ENCODE peak calls at places on chromosomes 2 and 18, in nine cellular contexts. One of them, this sample, is unnamed.

GRCh38 chr2:44212301-44212700 is 43.6 kb downstream of the PPM1B start:
- DNase-seq in mammary epithelial cell: no peak
- DNase-seq in psoas muscle: no peak
- DNase-seq in heart left ventricle: no peak
- DNase-seq in retinal pigment epithelial cell: no peak
- DNase-seq in transverse colon: no peak
- DNase-seq in heart right ventricle: no peak
- DNase-seq in epithelial cell of esophagus: no peak
- DNase-seq in NB4: no peak
- DNase-seq in this sample: no peak

GRCh38 chr18:54023471-54023870 is 201.0 kb downstream of the MBD2 start:
- DNase-seq in heart right ventricle: no peak
- DNase-seq in epithelial cell of esophagus: peak; percentile 98
- DNase-seq in psoas muscle: no peak
- DNase-seq in transverse colon: no peak
- DNase-seq in retinal pigment epithelial cell: no peak
- DNase-seq in NB4: no peak
- DNase-seq in heart left ventricle: no peak
- DNase-seq in mammary epithelial cell: peak; percentile 96
- DNase-seq in this sample: no peak

GRCh38 chr2:74221604-74222299 is 23.3 kb downstream of the MTHFD2 start:
- DNase-seq in heart right ventricle: no peak
- DNase-seq in NB4: no peak
- DNase-seq in mammary epithelial cell: no peak
- DNase-seq in epithelial cell of esophagus: no peak
- DNase-seq in heart left ventricle: no peak
- DNase-seq in transverse colon: no peak
- DNase-seq in psoas muscle: no peak
- DNase-seq in retinal pigment epithelial cell: no peak
- DNase-seq in this sample: no peak

GRCh38 chr18:36186461-36187137 is 698 bp upstream of the MOCOS start:
- DNase-seq in retinal pigment epithelial cell: no peak
- DNase-seq in mammary epithelial cell: peak; percentile 33
- DNase-seq in transverse colon: peak; percentile 71
- DNase-seq in psoas muscle: peak; percentile 66
- DNase-seq in NB4: no peak
- DNase-seq in heart right ventricle: peak; percentile 45
- DNase-seq in epithelial cell of esophagus: peak; percentile 24
- DNase-seq in heart left ventricle: peak; percentile 58
- DNase-seq in this sample: peak; percentile 72

GRCh38 chr2:47024046-47024445 is 108.4 kb upstream of the MCFD2 start:
- DNase-seq in NB4: peak; percentile 18
- DNase-seq in psoas muscle: peak; percentile 72
- DNase-seq in epithelial cell of esophagus: no peak
- DNase-seq in transverse colon: no peak
- DNase-seq in mammary epithelial cell: no peak
- DNase-seq in heart left ventricle: no peak
- DNase-seq in heart right ventricle: no peak
- DNase-seq in retinal pigment epithelial cell: no peak
- DNase-seq in this sample: no peak

GRCh38 chr2:63589148-63589972 is 597 bp downstream of the MDH1 start:
- DNase-seq in transverse colon: no peak
- DNase-seq in retinal pigment epithelial cell: no peak
- DNase-seq in epithelial cell of esophagus: no peak
- DNase-seq in heart right ventricle: no peak
- DNase-seq in mammary epithelial cell: no peak
- DNase-seq in NB4: peak; percentile 23
- DNase-seq in psoas muscle: no peak
- DNase-seq in heart left ventricle: no peak
- DNase-seq in this sample: no peak

GRCh38 chr18:35029770-35030169 is 11.4 kb upstream of the MAPRE2 start:
- DNase-seq in mammary epithelial cell: no peak
- DNase-seq in epithelial cell of esophagus: no peak
- DNase-seq in NB4: no peak
- DNase-seq in heart left ventricle: no peak
- DNase-seq in heart right ventricle: no peak
- DNase-seq in retinal pigment epithelial cell: no peak
- DNase-seq in psoas muscle: no peak
- DNase-seq in transverse colon: no peak
- DNase-seq in this sample: no peak

GRCh38 chr2:7730449-7730848 is 813.2 kb downstream of the RNF144A start:
- DNase-seq in heart left ventricle: no peak
- DNase-seq in transverse colon: no peak
- DNase-seq in epithelial cell of esophagus: no peak
- DNase-seq in heart right ventricle: no peak
- DNase-seq in mammary epithelial cell: no peak
- DNase-seq in NB4: no peak
- DNase-seq in psoas muscle: no peak
- DNase-seq in retinal pigment epithelial cell: no peak
- DNase-seq in this sample: no peak

GRCh38 chr2:3257166-3257565 is 120.5 kb downstream of the EIPR1 start:
- DNase-seq in heart right ventricle: no peak
- DNase-seq in mammary epithelial cell: no peak
- DNase-seq in epithelial cell of esophagus: peak; percentile 24
- DNase-seq in heart left ventricle: no peak
- DNase-seq in psoas muscle: no peak
- DNase-seq in NB4: no peak
- DNase-seq in transverse colon: no peak
- DNase-seq in retinal pigment epithelial cell: peak; percentile 56
- DNase-seq in this sample: no peak

GRCh38 chr2:143840601-143841000 is 679.3 kb downstream of the ZEB2 start:
- DNase-seq in heart right ventricle: no peak
- DNase-seq in heart left ventricle: no peak
- DNase-seq in transverse colon: no peak
- DNase-seq in retinal pigment epithelial cell: peak; percentile 9
- DNase-seq in NB4: no peak
- DNase-seq in psoas muscle: no peak
- DNase-seq in mammary epithelial cell: no peak
- DNase-seq in epithelial cell of esophagus: no peak
- DNase-seq in this sample: no peak

GRCh38 chr2:237500681-237501424 is 13.8 kb downstream of the MLPH start:
- DNase-seq in epithelial cell of esophagus: peak; percentile 78
- DNase-seq in heart right ventricle: no peak
- DNase-seq in retinal pigment epithelial cell: peak; percentile 73
- DNase-seq in transverse colon: no peak
- DNase-seq in mammary epithelial cell: peak; percentile 77
- DNase-seq in NB4: peak; percentile 87
- DNase-seq in heart left ventricle: no peak
- DNase-seq in psoas muscle: peak; percentile 56
- DNase-seq in this sample: no peak

GRCh38 chr2:207133862-207134519 is 31.8 kb downstream of the KLF7 start:
- DNase-seq in psoas muscle: peak; percentile 81
- DNase-seq in epithelial cell of esophagus: peak; percentile 56
- DNase-seq in mammary epithelial cell: no peak
- DNase-seq in transverse colon: peak; percentile 51
- DNase-seq in retinal pigment epithelial cell: peak; percentile 52
- DNase-seq in heart left ventricle: peak; percentile 91
- DNase-seq in NB4: peak; percentile 42
- DNase-seq in heart right ventricle: peak; percentile 56
- DNase-seq in this sample: peak; percentile 73

GRCh38 chr18:998976-999375 is 94.3 kb downstream of the ADCYAP1 start:
- DNase-seq in psoas muscle: no peak
- DNase-seq in retinal pigment epithelial cell: no peak
- DNase-seq in NB4: no peak
- DNase-seq in mammary epithelial cell: no peak
- DNase-seq in heart right ventricle: no peak
- DNase-seq in transverse colon: no peak
- DNase-seq in heart left ventricle: no peak
- DNase-seq in epithelial cell of esophagus: no peak
- DNase-seq in this sample: no peak

GRCh38 chr2:196607073-196607472 is 32.4 kb upstream of the CCDC150 start:
- DNase-seq in retinal pigment epithelial cell: no peak
- DNase-seq in psoas muscle: no peak
- DNase-seq in NB4: no peak
- DNase-seq in heart left ventricle: no peak
- DNase-seq in heart right ventricle: no peak
- DNase-seq in transverse colon: no peak
- DNase-seq in mammary epithelial cell: no peak
- DNase-seq in epithelial cell of esophagus: no peak
- DNase-seq in this sample: no peak

GRCh38 chr2:142502402-142502801 is 371.6 kb upstream of the LRP1B start:
- DNase-seq in heart left ventricle: no peak
- DNase-seq in retinal pigment epithelial cell: peak; percentile 88
- DNase-seq in mammary epithelial cell: no peak
- DNase-seq in heart right ventricle: no peak
- DNase-seq in transverse colon: no peak
- DNase-seq in NB4: no peak
- DNase-seq in psoas muscle: no peak
- DNase-seq in epithelial cell of esophagus: no peak
- DNase-seq in this sample: no peak

GRCh38 chr2:6421094-6421493 is 444.6 kb downstream of the CMPK2 start:
- DNase-seq in heart right ventricle: no peak
- DNase-seq in NB4: no peak
- DNase-seq in epithelial cell of esophagus: no peak
- DNase-seq in heart left ventricle: no peak
- DNase-seq in psoas muscle: no peak
- DNase-seq in retinal pigment epithelial cell: no peak
- DNase-seq in mammary epithelial cell: no peak
- DNase-seq in transverse colon: no peak
- DNase-seq in this sample: no peak

GRCh38 chr2:219541611-219542180 is 1.9 kb downstream of the CHPF start:
- DNase-seq in heart right ventricle: peak; percentile 78
- DNase-seq in NB4: peak; percentile 81
- DNase-seq in heart left ventricle: peak; percentile 82
- DNase-seq in retinal pigment epithelial cell: no peak
- DNase-seq in epithelial cell of esophagus: peak; percentile 93
- DNase-seq in psoas muscle: peak; percentile 87
- DNase-seq in mammary epithelial cell: peak; percentile 84
- DNase-seq in transverse colon: peak; percentile 93
- DNase-seq in this sample: peak; percentile 73
- H3K4me3 ChIP-seq in heart right ventricle: peak overlapping the region; percentile 84
- H3K4me3 ChIP-seq in NB4: no peak overlapping the region
- H3K4me3 ChIP-seq in heart left ventricle: peak overlapping the region; percentile 92
- H3K4me3 ChIP-seq in retinal pigment epithelial cell: peak overlapping the region; percentile 82
- H3K4me3 ChIP-seq in epithelial cell of esophagus: peak overlapping the region; percentile 79
- H3K4me3 ChIP-seq in psoas muscle: peak overlapping the region; percentile 38
- H3K4me3 ChIP-seq in mammary epithelial cell: peak overlapping the region; percentile 88
- H3K4me3 ChIP-seq in transverse colon: peak overlapping the region; percentile 82
- H3K4me3 ChIP-seq in this sample: no peak overlapping the region

DNA sequence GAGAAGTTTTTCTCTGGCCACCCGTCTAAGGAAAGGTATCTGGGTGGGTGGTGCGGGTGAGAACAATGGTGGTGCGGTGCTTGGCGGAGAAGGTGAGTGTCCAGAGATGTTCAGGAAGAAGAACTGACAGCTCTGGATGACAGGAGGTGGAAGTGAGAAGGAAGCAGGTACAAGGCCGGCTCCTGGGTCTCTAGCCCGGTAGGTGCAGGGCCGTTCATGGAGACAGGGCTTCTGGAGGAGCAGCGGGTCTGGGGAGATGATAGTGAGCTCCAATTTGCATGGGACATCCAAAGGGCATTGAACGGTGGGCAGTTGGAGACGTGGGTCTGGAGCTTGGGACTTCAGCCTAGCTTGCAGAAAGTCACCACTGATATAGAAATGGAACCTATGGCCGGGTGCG is 979 bp upstream of the FAHD2B start:
- DNase-seq in heart left ventricle: no peak
- DNase-seq in psoas muscle: no peak
- DNase-seq in retinal pigment epithelial cell: no peak
- DNase-seq in mammary epithelial cell: no peak
- DNase-seq in heart right ventricle: no peak
- DNase-seq in transverse colon: no peak
- DNase-seq in NB4: no peak
- DNase-seq in epithelial cell of esophagus: no peak
- DNase-seq in this sample: no peak
- H3K4me3 ChIP-seq in heart left ventricle: no peak overlapping the region
- H3K4me3 ChIP-seq in psoas muscle: peak overlapping the region; percentile 63
- H3K4me3 ChIP-seq in retinal pigment epithelial cell: no peak overlapping the region
- H3K4me3 ChIP-seq in mammary epithelial cell: no peak overlapping the region
- H3K4me3 ChIP-seq in heart right ventricle: peak overlapping the region; percentile 57
- H3K4me3 ChIP-seq in transverse colon: no peak overlapping the region
- H3K4me3 ChIP-seq in NB4: no peak overlapping the region
- H3K4me3 ChIP-seq in epithelial cell of esophagus: no peak overlapping the region
- H3K4me3 ChIP-seq in this sample: no peak overlapping the region

GRCh38 chr2:187962538-187962937 is 329.1 kb upstream of the GULP1 start:
- DNase-seq in psoas muscle: no peak
- DNase-seq in mammary epithelial cell: no peak
- DNase-seq in retinal pigment epithelial cell: no peak
- DNase-seq in transverse colon: no peak
- DNase-seq in heart right ventricle: no peak
- DNase-seq in NB4: no peak
- DNase-seq in heart left ventricle: no peak
- DNase-seq in epithelial cell of esophagus: no peak
- DNase-seq in this sample: no peak
- H3K4me3 ChIP-seq in psoas muscle: no peak overlapping the region
- H3K4me3 ChIP-seq in mammary epithelial cell: no peak overlapping the region
- H3K4me3 ChIP-seq in retinal pigment epithelial cell: no peak overlapping the region
- H3K4me3 ChIP-seq in transverse colon: no peak overlapping the region
- H3K4me3 ChIP-seq in heart right ventricle: no peak overlapping the region
- H3K4me3 ChIP-seq in NB4: no peak overlapping the region
- H3K4me3 ChIP-seq in heart left ventricle: no peak overlapping the region
- H3K4me3 ChIP-seq in epithelial cell of esophagus: no peak overlapping the region
- H3K4me3 ChIP-seq in this sample: no peak overlapping the region

GRCh38 chr18:58862851-58863538 is 1.7 kb upstream of the ZNF532 start:
- DNase-seq in transverse colon: peak; percentile 28
- DNase-seq in epithelial cell of esophagus: peak; percentile 48
- DNase-seq in mammary epithelial cell: peak; percentile 55
- DNase-seq in NB4: no peak
- DNase-seq in heart left ventricle: no peak
- DNase-seq in psoas muscle: peak; percentile 69
- DNase-seq in heart right ventricle: peak; percentile 49
- DNase-seq in retinal pigment epithelial cell: no peak
- DNase-seq in this sample: peak; percentile 79

GRCh38 chr18:58866261-58867232 is 1.9 kb downstream of the ZNF532 start:
- DNase-seq in NB4: no peak
- DNase-seq in heart right ventricle: no peak
- DNase-seq in mammary epithelial cell: no peak
- DNase-seq in heart left ventricle: no peak
- DNase-seq in epithelial cell of esophagus: peak; percentile 9
- DNase-seq in psoas muscle: no peak
- DNase-seq in retinal pigment epithelial cell: no peak
- DNase-seq in transverse colon: no peak
- DNase-seq in this sample: no peak

GRCh38 chr18:58865714-58866113 is 1.0 kb downstream of the ZNF532 start:
- DNase-seq in epithelial cell of esophagus: peak; percentile 11
- DNase-seq in heart right ventricle: no peak
- DNase-seq in psoas muscle: no peak
- DNase-seq in retinal pigment epithelial cell: no peak
- DNase-seq in mammary epithelial cell: no peak
- DNase-seq in heart left ventricle: no peak
- DNase-seq in NB4: no peak
- DNase-seq in transverse colon: no peak
- DNase-seq in this sample: no peak

GRCh38 chr18:58863539-58864145 is 1.0 kb upstream of the ZNF532 start:
- DNase-seq in epithelial cell of esophagus: peak; percentile 50
- DNase-seq in retinal pigment epithelial cell: no peak
- DNase-seq in transverse colon: peak; percentile 61
- DNase-seq in heart left ventricle: peak; percentile 63
- DNase-seq in NB4: no peak
- DNase-seq in psoas muscle: peak; percentile 77
- DNase-seq in heart right ventricle: peak; percentile 66
- DNase-seq in mammary epithelial cell: no peak
- DNase-seq in this sample: peak; percentile 86

DNA sequence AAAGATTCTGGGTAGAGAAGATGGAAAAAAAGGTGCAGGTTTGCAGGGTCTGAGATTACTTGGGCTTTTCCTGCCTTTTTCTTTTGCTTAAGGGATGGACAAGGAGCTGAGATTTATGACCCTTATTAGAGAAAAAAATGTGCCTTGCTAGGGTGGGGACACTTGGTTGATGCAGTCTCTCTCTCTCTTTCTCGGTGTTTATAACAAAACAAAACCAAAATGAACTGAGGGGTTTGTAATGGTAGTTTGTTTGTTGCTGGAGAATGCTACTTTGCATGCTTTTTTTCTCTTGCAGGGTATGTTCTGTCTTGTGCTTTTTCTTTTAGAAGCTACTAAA is 300 bp downstream of the ZNF532 start:
- DNase-seq in retinal pigment epithelial cell: no peak
- DNase-seq in epithelial cell of esophagus: no peak
- DNase-seq in mammary epithelial cell: no peak
- DNase-seq in transverse colon: no peak
- DNase-seq in heart right ventricle: no peak
- DNase-seq in heart left ventricle: no peak
- DNase-seq in NB4: no peak
- DNase-seq in psoas muscle: no peak
- DNase-seq in this sample: no peak
- H3K4me3 ChIP-seq in retinal pigment epithelial cell: peak overlapping the region; percentile 33
- H3K4me3 ChIP-seq in epithelial cell of esophagus: peak overlapping the region; percentile 30
- H3K4me3 ChIP-seq in mammary epithelial cell: peak overlapping the region; percentile 54
- H3K4me3 ChIP-seq in transverse colon: no peak overlapping the region
- H3K4me3 ChIP-seq in heart right ventricle: peak overlapping the region; percentile 60
- H3K4me3 ChIP-seq in heart left ventricle: no peak overlapping the region
- H3K4me3 ChIP-seq in NB4: no peak overlapping the region
- H3K4me3 ChIP-seq in psoas muscle: peak overlapping the region; percentile 73
- H3K4me3 ChIP-seq in this sample: peak overlapping the region; percentile 73